ENCODE peak calls at places on chromosome 7, in four cellular contexts. One of them, this sample, is unnamed.

GRCh38 chr7:73973091-73973490 is 54.9 kb upstream of the ELN start:
- DNase-seq in psoas muscle: peak; percentile 53
- DNase-seq in BJ: no peak
- DNase-seq in heart right ventricle: peak; percentile 27
- DNase-seq in this sample: no peak

GRCh38 chr7:22235134-22235533 is 121.8 kb downstream of the RAPGEF5 start:
- DNase-seq in psoas muscle: no peak
- DNase-seq in BJ: no peak
- DNase-seq in heart right ventricle: no peak
- DNase-seq in this sample: no peak

GRCh38 chr7:137453356-137453755 is 109.8 kb upstream of the PTN start:
- DNase-seq in psoas muscle: no peak
- DNase-seq in BJ: no peak
- DNase-seq in heart right ventricle: no peak
- DNase-seq in this sample: no peak

GRCh38 chr7:66522518-66522917 is 106.2 kb upstream of the KCTD7 start:
- DNase-seq in psoas muscle: no peak
- DNase-seq in BJ: no peak
- DNase-seq in heart right ventricle: no peak
- DNase-seq in this sample: no peak

GRCh38 chr7:138001529-138002095 is at the start of gene CREB3L2:
- DNase-seq in psoas muscle: no peak
- DNase-seq in BJ: no peak
- DNase-seq in heart right ventricle: peak; percentile 51
- DNase-seq in this sample: peak; percentile 73

GRCh38 chr7:51328351-51328801 is 11.8 kb upstream of the COBL start:
- DNase-seq in psoas muscle: no peak
- DNase-seq in BJ: no peak
- DNase-seq in heart right ventricle: no peak
- DNase-seq in this sample: no peak

GRCh38 chr7:12436126-12436525 is 32.5 kb upstream of the VWDE start:
- DNase-seq in psoas muscle: no peak
- DNase-seq in BJ: no peak
- DNase-seq in heart right ventricle: no peak
- DNase-seq in this sample: no peak

GRCh38 chr7:39609084-39609461 is 14.3 kb upstream of the RALA start:
- DNase-seq in psoas muscle: no peak
- DNase-seq in BJ: no peak
- DNase-seq in heart right ventricle: no peak
- DNase-seq in this sample: peak; percentile 69

GRCh38 chr7:13414181-13414580 is 575.3 kb downstream of the ETV1 start:
- DNase-seq in psoas muscle: no peak
- DNase-seq in BJ: no peak
- DNase-seq in heart right ventricle: no peak
- DNase-seq in this sample: no peak

GRCh38 chr7:157488966-157489365 is 152.2 kb downstream of the DNAJB6 start:
- DNase-seq in psoas muscle: no peak
- DNase-seq in BJ: no peak
- DNase-seq in heart right ventricle: no peak
- DNase-seq in this sample: no peak

GRCh38 chr7:17304926-17305325 is 6.5 kb downstream of the AHR start:
- DNase-seq in psoas muscle: no peak
- DNase-seq in BJ: no peak
- DNase-seq in heart right ventricle: no peak
- DNase-seq in this sample: peak; percentile 87
- H3K4me3 ChIP-seq in psoas muscle: no peak overlapping the region
- H3K4me3 ChIP-seq in BJ: no peak overlapping the region
- H3K4me3 ChIP-seq in heart right ventricle: no peak overlapping the region
- H3K4me3 ChIP-seq in this sample: no peak overlapping the region

GRCh38 chr7:11210374-11210773 is 236.7 kb downstream of the PHF14 start:
- DNase-seq in psoas muscle: no peak
- DNase-seq in BJ: no peak
- DNase-seq in heart right ventricle: no peak
- DNase-seq in this sample: no peak

GRCh38 chr7:11203688-11204087 is 230.0 kb downstream of the PHF14 start:
- DNase-seq in psoas muscle: peak; percentile 53
- DNase-seq in BJ: no peak
- DNase-seq in heart right ventricle: peak; percentile 18
- DNase-seq in this sample: no peak

GRCh38 chr7:11203224-11203623 is 229.6 kb downstream of the PHF14 start:
- DNase-seq in psoas muscle: no peak
- DNase-seq in BJ: no peak
- DNase-seq in heart right ventricle: no peak
- DNase-seq in this sample: no peak

GRCh38 chr7:11206131-11206921 is 232.7 kb downstream of the PHF14 start:
- DNase-seq in psoas muscle: no peak
- DNase-seq in BJ: no peak
- DNase-seq in heart right ventricle: no peak
- DNase-seq in this sample: no peak

DNA sequence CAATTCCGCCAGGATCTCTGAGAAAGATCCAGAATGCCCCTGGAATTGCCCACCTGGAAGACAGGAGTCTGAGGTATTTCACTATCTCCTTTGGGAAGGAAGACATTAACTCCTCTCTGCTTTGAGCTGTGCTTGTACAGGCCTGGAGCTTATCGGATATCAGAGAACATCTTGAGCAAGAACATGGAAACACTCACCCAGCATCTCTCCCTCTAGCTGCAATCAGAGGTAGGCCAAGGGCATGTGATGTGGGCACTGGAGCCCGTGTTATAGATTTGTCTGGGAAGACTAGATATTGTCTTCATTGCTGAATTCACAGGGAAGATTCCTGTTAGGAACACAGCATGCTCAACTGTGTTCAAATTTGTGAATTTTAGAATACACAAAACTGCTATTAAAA is 233.9 kb downstream of the PHF14 start:
- DNase-seq in psoas muscle: no peak
- DNase-seq in BJ: no peak
- DNase-seq in heart right ventricle: no peak
- DNase-seq in this sample: no peak
- TF ChIP-seq CTCF in psoas muscle: no peak
- TF ChIP-seq CTCF in BJ: no peak
- TF ChIP-seq CTCF in heart right ventricle: no peak
- TF ChIP-seq CTCF in this sample: peak; percentile 6

DNA sequence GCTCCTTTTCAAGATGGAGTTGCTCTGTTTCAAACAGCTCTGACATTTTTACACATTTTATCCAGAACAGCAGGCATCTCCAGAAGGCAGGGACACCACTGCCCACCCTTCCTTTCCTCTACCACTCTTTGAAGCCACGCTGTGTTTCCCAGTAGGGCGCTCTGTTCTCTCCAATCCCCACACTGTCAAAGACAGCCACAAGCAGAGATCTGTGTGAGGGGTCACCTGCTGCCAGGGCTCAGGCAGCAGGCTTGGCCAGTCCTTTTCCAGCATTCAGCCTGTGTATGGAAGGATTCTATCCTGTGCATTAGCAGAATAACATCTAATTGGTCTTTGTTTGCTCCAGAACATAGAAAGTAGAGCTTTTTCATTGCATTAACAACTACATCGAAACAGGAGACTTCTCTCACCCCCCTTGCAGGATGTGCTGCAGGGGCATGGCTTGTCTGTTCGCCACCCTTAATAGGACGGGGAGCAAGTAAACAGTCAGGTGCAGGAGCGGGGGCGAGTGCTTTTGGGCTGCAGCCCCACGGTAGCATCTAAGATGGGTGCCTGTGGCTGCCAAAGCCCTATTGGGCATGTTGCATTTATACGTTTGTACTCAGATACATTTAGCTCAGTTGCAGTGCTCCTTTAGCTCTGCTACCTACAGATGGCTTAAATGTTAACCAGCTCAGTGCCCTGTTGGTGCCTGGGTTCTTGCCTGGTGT is 326.1 kb downstream of the GALNT17 start:
- DNase-seq in psoas muscle: no peak
- DNase-seq in BJ: no peak
- DNase-seq in heart right ventricle: no peak
- DNase-seq in this sample: no peak
- H3K4me3 ChIP-seq in psoas muscle: no peak overlapping the region
- H3K4me3 ChIP-seq in BJ: no peak overlapping the region
- H3K4me3 ChIP-seq in heart right ventricle: no peak overlapping the region
- H3K4me3 ChIP-seq in this sample: no peak overlapping the region

DNA sequence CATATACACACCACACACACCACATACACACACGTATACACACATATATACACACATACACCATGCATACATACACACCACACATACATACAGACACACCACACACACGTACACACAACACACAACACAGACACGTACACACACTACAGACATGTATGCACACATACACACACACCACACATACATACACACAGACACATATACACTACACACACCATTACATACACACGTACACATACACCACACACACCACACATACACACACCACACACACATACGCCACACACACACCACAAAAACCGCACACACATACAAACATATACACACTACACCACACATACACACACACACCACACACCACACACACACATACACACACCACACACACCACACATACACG is 161.8 kb upstream of the LANCL2 start:
- DNase-seq in psoas muscle: no peak
- DNase-seq in BJ: no peak
- DNase-seq in heart right ventricle: no peak
- DNase-seq in this sample: no peak
- TF ChIP-seq CTCF in psoas muscle: no peak
- TF ChIP-seq CTCF in BJ: no peak
- TF ChIP-seq CTCF in heart right ventricle: no peak
- TF ChIP-seq CTCF in this sample: no peak

DNA sequence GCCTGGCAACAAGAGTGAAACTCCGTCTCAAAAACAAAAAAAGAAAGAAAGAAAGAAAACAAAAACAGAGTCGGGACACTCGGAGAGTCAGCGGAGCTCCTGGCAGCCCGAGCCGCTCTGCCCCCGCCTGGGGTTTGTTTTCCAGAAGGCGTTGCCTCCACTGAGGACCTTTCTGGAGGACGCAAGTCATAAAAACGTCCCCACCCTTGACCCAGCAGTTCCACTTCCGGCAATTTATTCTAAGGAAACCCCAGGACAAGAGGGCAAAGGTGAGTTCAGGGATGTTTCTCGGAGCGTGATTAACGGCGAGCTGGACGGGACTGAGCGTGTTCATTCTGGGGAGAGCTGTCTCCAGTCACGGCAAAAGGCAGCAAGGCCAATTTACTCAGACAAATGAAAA is 27.0 kb upstream of the SUN1 start:
- DNase-seq in psoas muscle: no peak
- DNase-seq in BJ: no peak
- DNase-seq in heart right ventricle: peak; percentile 54
- DNase-seq in this sample: no peak
- H3K4me3 ChIP-seq in psoas muscle: no peak overlapping the region
- H3K4me3 ChIP-seq in BJ: no peak overlapping the region
- H3K4me3 ChIP-seq in heart right ventricle: no peak overlapping the region
- H3K4me3 ChIP-seq in this sample: no peak overlapping the region

DNA sequence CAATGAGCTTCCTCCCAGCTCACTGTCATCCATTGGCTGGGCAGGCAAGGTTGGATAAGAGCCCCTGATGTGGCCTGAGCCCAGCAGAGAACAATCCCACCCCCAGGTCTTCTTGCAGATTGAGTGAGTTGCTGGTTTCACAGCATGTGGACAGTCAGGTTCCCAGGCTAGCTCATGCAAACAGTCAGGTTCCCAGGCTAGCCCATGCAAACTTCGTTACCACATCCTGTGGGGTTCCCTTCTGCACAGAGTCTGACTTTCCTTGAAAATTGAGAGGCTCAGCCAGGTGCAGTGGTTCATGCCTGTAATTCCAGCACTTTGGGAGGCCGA is 67.1 kb downstream of the TMEM130 start:
- DNase-seq in psoas muscle: no peak
- DNase-seq in BJ: no peak
- DNase-seq in heart right ventricle: no peak
- DNase-seq in this sample: no peak
- TF ChIP-seq CTCF in psoas muscle: no peak
- TF ChIP-seq CTCF in BJ: no peak
- TF ChIP-seq CTCF in heart right ventricle: no peak
- TF ChIP-seq CTCF in this sample: no peak

GRCh38 chr7:110673148-110673547 is 417.8 kb upstream of the LRRN3 start:
- DNase-seq in psoas muscle: no peak
- DNase-seq in BJ: no peak
- DNase-seq in heart right ventricle: no peak
- DNase-seq in this sample: no peak
- H3K4me3 ChIP-seq in psoas muscle: no peak overlapping the region
- H3K4me3 ChIP-seq in BJ: no peak overlapping the region
- H3K4me3 ChIP-seq in heart right ventricle: no peak overlapping the region
- H3K4me3 ChIP-seq in this sample: no peak overlapping the region

GRCh38 chr7:142231716-142232115 is 26.1 kb downstream of the PRSS58 start:
- DNase-seq in psoas muscle: no peak
- DNase-seq in BJ: no peak
- DNase-seq in heart right ventricle: no peak
- DNase-seq in this sample: peak; percentile 12
- TF ChIP-seq CTCF in psoas muscle: no peak
- TF ChIP-seq CTCF in BJ: no peak
- TF ChIP-seq CTCF in heart right ventricle: no peak
- TF ChIP-seq CTCF in this sample: peak; percentile 27

GRCh38 chr7:76281706-76282343 is 20.6 kb upstream of the HSPB1 start:
- DNase-seq in psoas muscle: no peak
- DNase-seq in BJ: no peak
- DNase-seq in heart right ventricle: no peak
- DNase-seq in this sample: no peak
- H3K4me3 ChIP-seq in psoas muscle: peak overlapping the region; percentile 64
- H3K4me3 ChIP-seq in BJ: peak overlapping the region; percentile 36
- H3K4me3 ChIP-seq in heart right ventricle: peak overlapping the region; percentile 47
- H3K4me3 ChIP-seq in this sample: peak overlapping the region; percentile 33